ENCODE peak calls at places on chromosome X, in six cellular contexts. Q is activated naive CD8-positive, alpha-beta T cell treated with anti-CD3 and anti-CD28 coated beads for 36 hours; D is NCI-H2081; W is NCI-H524 treated with DMSO at 0.1 percent for 48 hours; Y is stimulated activated CD8-positive, alpha-beta memory T cell treated with anti-CD3 and anti-CD28 coated beads, Interleukin-4, amount 100 ng/mL, for 48 hours; F is cerebellar cortex. V is an unnamed sample.

GRCh38 chrX:16212436-16212835 is 45.2 kb downstream of the MAGEB17 start:
- DNase-seq in Q (no peak), Y (no peak), W (no peak), D (no peak), F (peak), V (no peak)

GRCh38 chrX:107574711-107575110 is 53.6 kb upstream of the PRPS1 start:
- DNase-seq in D (no peak), F (no peak), Q (no peak), W (no peak), Y (no peak), V (no peak)

GRCh38 chrX:129577473-129577872 is 37.4 kb downstream of the OCRL start:
- DNase-seq in Y (no peak), W (no peak), F (no peak), Q (no peak), D (no peak), V (no peak)

GRCh38 chrX:11349661-11350337 is 56.6 kb downstream of the AMELX start:
- DNase-seq in D (no peak), W (no peak), F (no peak), Q (no peak), Y (no peak), V (no peak)

GRCh38 chrX:20015422-20015821 is 24.6 kb upstream of the BCLAF3 start:
- DNase-seq in D (no peak), W (no peak), Y (no peak), Q (no peak), F (no peak), V (no peak)

GRCh38 chrX:129534816-129535578 is 5.1 kb upstream of the OCRL start:
- DNase-seq in F (no peak), D (no peak), Q (no peak), W (no peak), Y (no peak), V (no peak)

GRCh38 chrX:8364369-8365141 is 100.1 kb upstream of the VCX3B start:
- DNase-seq in F (no peak), W (peak), Q (peak), Y (peak), D (peak), V (peak)

GRCh38 chrX:1444896-1445480 is 7.7 kb downstream of the ASMTL start:
- DNase-seq in W (no peak), D (no peak), F (no peak), Y (peak), Q (no peak), V (no peak)

GRCh38 chrX:42615161-42615563 is 162.8 kb downstream of the PPP1R2C start:
- DNase-seq in D (no peak), W (no peak), Q (no peak), Y (peak), F (no peak), V (no peak)

GRCh38 chrX:93874554-93874953 is 200.5 kb downstream of the FAM133A start:
- DNase-seq in Q (no peak), Y (no peak), W (no peak), F (peak), D (peak), V (no peak)

GRCh38 chrX:115696939-115697338 is 136.0 kb downstream of the PLS3 start:
- DNase-seq in Q (no peak), D (no peak), Y (no peak), F (no peak), W (no peak), V (no peak)

GRCh38 chrX:115713465-115713864 is 152.5 kb downstream of the PLS3 start:
- DNase-seq in W (no peak), D (no peak), Q (no peak), F (no peak), Y (no peak), V (no peak)

GRCh38 chrX:17082831-17083230 is 136.4 kb downstream of the REPS2 start:
- DNase-seq in F (peak), W (peak), D (peak), Y (no peak), Q (no peak), V (peak)

GRCh38 chrX:65697915-65698796 is 30.7 kb downstream of the MSN start:
- DNase-seq in D (no peak), W (no peak), F (no peak), Y (peak), Q (peak), V (no peak)

GRCh38 chrX:27987862-27988646 is 6.8 kb upstream of the DCAF8L1 start:
- DNase-seq in F (no peak), D (no peak), W (no peak), Y (no peak), Q (no peak), V (no peak)

GRCh38 chrX:70452143-70452733 is 7.6 kb downstream of the DLG3 start:
- DNase-seq in D (peak), F (peak), W (no peak), Q (peak), Y (peak), V (peak)

GRCh38 chrX:13498220-13498619 is 71.2 kb upstream of the EGFL6 start:
- DNase-seq in F (no peak), D (peak), Q (no peak), Y (no peak), W (no peak), V (no peak)

GRCh38 chrX:149512225-149512885 is 7.2 kb upstream of the IDS start:
- DNase-seq in W (no peak), Q (peak), Y (peak), D (no peak), F (peak), V (no peak)

GRCh38 chrX:25295466-25295865 is 279.7 kb upstream of the ARX start:
- DNase-seq in F (no peak), Q (no peak), Y (no peak), D (no peak), W (no peak), V (no peak)

GRCh38 chrX:115690554-115691216 is 129.7 kb downstream of the PLS3 start:
- DNase-seq in D (peak), F (peak), Q (peak), W (peak), Y (peak), V (peak)

GRCh38 chrX:79506001-79506400 is 138.9 kb upstream of the ITM2A start:
- DNase-seq in W (no peak), Y (no peak), D (no peak), F (no peak), Q (no peak), V (no peak)

GRCh38 chrX:9562851-9563250 is 98.0 kb downstream of the TBL1X start:
- DNase-seq in F (no peak), Y (no peak), W (no peak), Q (no peak), D (no peak), V (no peak)

GRCh38 chrX:50747471-50747900 is 66.5 kb downstream of the SHROOM4 start:
- DNase-seq in Q (peak), Y (peak), D (no peak), F (no peak), W (no peak), V (no peak)

GRCh38 chrX:118495958-118496762 is 545 bp downstream of the DOCK11 start:
- DNase-seq in D (peak), F (no peak), Y (peak), W (no peak), Q (peak), V (no peak)

GRCh38 chrX:37692918-37693317 is 7.3 kb downstream of the XK start:
- DNase-seq in W (no peak), Q (no peak), F (no peak), Y (no peak), D (no peak), V (no peak)

GRCh38 chrX:129634541-129634940 is 20.2 kb downstream of the APLN start:
- DNase-seq in F (no peak), Q (no peak), D (no peak), Y (no peak), W (no peak), V (no peak)

GRCh38 chrX:20266810-20267598 is at the start of gene RPS6KA3:
- DNase-seq in Y (peak), Q (peak), F (peak), D (peak), W (no peak), V (peak)

GRCh38 chrX:2500681-2501151 is at the start of the genes DHRSX and ZBED1:
- DNase-seq in Q (peak), Y (peak), W (no peak), D (no peak), F (no peak), V (no peak)

GRCh38 chrX:129540725-129541184 is 696 bp downstream of the OCRL start:
- DNase-seq in W (no peak), Q (no peak), D (no peak), F (peak), Y (peak), V (no peak)